ENCODE peak calls at places on chromosomes 11 and 22, in nine cellular contexts. W is left cardiac atrium; U is NCI-H460; F is stimulated activated CD8-positive, alpha-beta memory T cell treated with anti-CD3 and anti-CD28 coated beads, Interleukin-7, amount 100 ng/mL, for 4 hours; L is CMK; O is CD4-positive, alpha-beta T cell; K is NCI-H748 treated with DMSO at 0.1 percent for 48 hours; Q is SW480; X is neural crest cell. S is an unnamed sample.

GRCh38 chr11:113114452-113115027 is 153.3 kb downstream of the NCAM1 start:
- DNase-seq in W (peak), U (peak), F (no peak), L (no peak), O (no peak), K (peak), Q (peak), X (peak), S (peak)

GRCh38 chr22:42608481-42609361 is 6.0 kb downstream of the POLDIP3 start:
- DNase-seq in W (no peak), U (no peak), F (no peak), L (no peak), O (no peak), K (no peak), Q (no peak), X (no peak), S (peak)

GRCh38 chr11:115682101-115682500 is 177.9 kb upstream of the CADM1 start:
- DNase-seq in W (no peak), U (no peak), F (no peak), L (no peak), O (no peak), K (no peak), Q (no peak), X (no peak), S (no peak)

GRCh38 chr22:50604623-50605348 is 4.2 kb downstream of the MAPK8IP2 start:
- DNase-seq in W (no peak), U (no peak), F (no peak), L (no peak), O (no peak), K (no peak), Q (no peak), X (no peak), S (no peak)

GRCh38 chr11:128497057-128497957 is 90.1 kb downstream of the ETS1 start:
- DNase-seq in W (no peak), U (peak), F (no peak), L (no peak), O (no peak), K (no peak), Q (peak), X (no peak), S (peak)

GRCh38 chr11:68959465-68960298 is 21.1 kb downstream of the MRGPRD start:
- DNase-seq in W (no peak), U (no peak), F (no peak), L (no peak), O (no peak), K (no peak), Q (no peak), X (no peak), S (no peak)

GRCh38 chr22:28034760-28035401 is 115.8 kb upstream of the PITPNB start:
- DNase-seq in W (peak), U (no peak), F (no peak), L (no peak), O (peak), K (no peak), Q (no peak), X (no peak), S (peak)

GRCh38 chr11:134330611-134331564 is 900 bp upstream of the GLB1L2 start:
- DNase-seq in W (no peak), U (no peak), F (no peak), L (no peak), O (no peak), K (no peak), Q (no peak), X (no peak), S (no peak)

GRCh38 chr11:62922653-62923371 is 1.6 kb upstream of the CHRM1 start:
- DNase-seq in W (no peak), U (no peak), F (peak), L (no peak), O (no peak), K (no peak), Q (no peak), X (peak), S (peak)

GRCh38 chr22:47194476-47195155 is 432.2 kb downstream of the TBC1D22A start:
- DNase-seq in W (no peak), U (no peak), F (no peak), L (no peak), O (peak), K (no peak), Q (no peak), X (no peak), S (no peak)

GRCh38 chr22:49571326-49571725 is 256.3 kb downstream of the BRD1 start:
- DNase-seq in W (no peak), U (no peak), F (no peak), L (no peak), O (no peak), K (no peak), Q (no peak), X (no peak), S (no peak)

GRCh38 chr11:77669848-77670511 is 32.4 kb upstream of the CLNS1A start:
- DNase-seq in W (no peak), U (no peak), F (no peak), L (no peak), O (no peak), K (no peak), Q (no peak), X (no peak), S (peak)

GRCh38 chr11:18617688-18618340 is 16.3 kb downstream of the SPTY2D1 start:
- DNase-seq in W (no peak), U (no peak), F (peak), L (no peak), O (no peak), K (no peak), Q (no peak), X (no peak), S (peak)

GRCh38 chr11:130478204-130478701 is 29.8 kb downstream of the ADAMTS15 start:
- DNase-seq in W (peak), U (no peak), F (no peak), L (no peak), O (no peak), K (no peak), Q (peak), X (no peak), S (peak)

GRCh38 chr11:44557464-44557863 is 8.0 kb upstream of the CD82 start:
- DNase-seq in W (no peak), U (no peak), F (no peak), L (no peak), O (no peak), K (no peak), Q (no peak), X (no peak), S (no peak)

GRCh38 chr11:111399187-111400031 is 20.3 kb upstream of the POU2AF1 start:
- DNase-seq in W (no peak), U (no peak), F (no peak), L (no peak), O (no peak), K (no peak), Q (no peak), X (no peak), S (no peak)